ENCODE peak calls at places on chromosomes 3 and 15, in seven cellular contexts. M, A, D, G, N, X and C are unnamed samples.

GRCh38 chr15:62940755-62941361 is 101.7 kb upstream of the TPM1 start:
- DNase-seq in M (peak), A (no peak), D (peak), G (no peak), N (no peak), X (no peak), C (no peak)

GRCh38 chr3:53837331-53837730 is 8.9 kb downstream of the CHDH start:
- DNase-seq in M (no peak), A (no peak), D (peak), G (peak), N (no peak), X (no peak), C (no peak)

GRCh38 chr3:159732172-159733111 is 256.2 kb upstream of the IL12A start:
- DNase-seq in M (peak), A (no peak), D (peak), G (no peak), N (no peak), X (peak), C (peak)

GRCh38 chr3:100005670-100006393 is 108.5 kb downstream of the FILIP1L start:
- DNase-seq in M (peak), A (no peak), D (no peak), G (no peak), N (no peak), X (no peak), C (no peak)

GRCh38 chr15:66859688-66860253 is 157.7 kb downstream of the SMAD6 start:
- DNase-seq in M (no peak), A (no peak), D (no peak), G (no peak), N (no peak), X (no peak), C (no peak)

GRCh38 chr3:115141018-115141757 is 5.9 kb downstream of the ZBTB20 start:
- DNase-seq in M (no peak), A (no peak), D (no peak), G (no peak), N (no peak), X (no peak), C (no peak)

GRCh38 chr15:62503451-62503850 is 338.4 kb upstream of the C2CD4B start:
- DNase-seq in M (no peak), A (no peak), D (no peak), G (no peak), N (no peak), X (no peak), C (peak)

GRCh38 chr3:141368062-141368924 is at the start of gene ZBTB38:
- DNase-seq in M (peak), A (no peak), D (peak), G (peak), N (no peak), X (peak), C (peak)

GRCh38 chr3:14177580-14178246 is 688 bp downstream of the XPC start:
- DNase-seq in M (no peak), A (no peak), D (peak), G (no peak), N (no peak), X (no peak), C (no peak)

GRCh38 chr3:197149528-197149927 is 119.9 kb upstream of the MELTF start:
- DNase-seq in M (no peak), A (no peak), D (no peak), G (no peak), N (no peak), X (no peak), C (no peak)

GRCh38 chr15:50066202-50066601 is 52.8 kb downstream of the ATP8B4 start:
- DNase-seq in M (peak), A (no peak), D (no peak), G (no peak), N (no peak), X (no peak), C (no peak)

GRCh38 chr3:157335198-157335597 is 101.5 kb upstream of the PTX3 start:
- DNase-seq in M (peak), A (no peak), D (no peak), G (no peak), N (no peak), X (no peak), C (no peak)

GRCh38 chr3:192130534-192131132 is 596.7 kb downstream of the FGF12 start:
- DNase-seq in M (peak), A (no peak), D (peak), G (no peak), N (no peak), X (peak), C (peak)

GRCh38 chr3:71446734-71447133 is 136.8 kb downstream of the FOXP1 start:
- DNase-seq in M (no peak), A (no peak), D (no peak), G (no peak), N (no peak), X (no peak), C (no peak)

GRCh38 chr3:141280086-141280485 is 48.5 kb downstream of the PXYLP1 start:
- DNase-seq in M (no peak), A (no peak), D (no peak), G (no peak), N (no peak), X (no peak), C (no peak)

GRCh38 chr3:12507871-12508281 is 23.6 kb downstream of the TSEN2 start:
- DNase-seq in M (no peak), A (no peak), D (no peak), G (no peak), N (no peak), X (no peak), C (no peak)

GRCh38 chr3:130786306-130786705 is 39.7 kb upstream of the PIK3R4 start:
- DNase-seq in M (no peak), A (no peak), D (no peak), G (no peak), N (no peak), X (no peak), C (no peak)